ENCODE peak calls at places on chromosomes 7 and 10, in six cellular contexts. M is neuronal stem cell, W is trophoblast cell, V is mesenchymal stem cell, B is IMR-90, R is H1. Y is an unnamed sample.
A peak's percentile ranks its signal among the peaks of the same experiment; 100 is the strongest.

GRCh38 chr10:33461295-33461640 is 126.8 kb upstream of the NRP1 start:
- DNase-seq in M (no peak), R (no peak), B (no peak), W (no peak), V (no peak), Y (no peak)

GRCh38 chr7:36533717-36534116 is 144.1 kb downstream of the ANLN start:
- DNase-seq in R (no peak), B (no peak), M (no peak), W (no peak), V (no peak), Y (no peak)

GRCh38 chr7:158060216-158060615 is 527.4 kb downstream of the PTPRN2 start:
- DNase-seq in R (no peak), V (no peak), M (no peak), W (no peak), B (no peak), Y (no peak)

GRCh38 chr7:47180268-47180826 is 401.6 kb downstream of the TNS3 start:
- DNase-seq in V (peak; percentile 78), B (peak; percentile 72), W (peak; percentile 79), M (peak; percentile 67), R (no peak), Y (peak; percentile 63)

GRCh38 chr7:28211006-28211405 is 30.4 kb upstream of the JAZF1 start:
- DNase-seq in R (no peak), B (no peak), V (no peak), W (no peak), M (no peak), Y (no peak)

GRCh38 chr10:19638173-19638872 is 177.9 kb upstream of the PLXDC2 start:
- DNase-seq in M (no peak), V (peak; percentile 91), B (peak; percentile 95), W (peak; percentile 90), R (no peak), Y (no peak)

GRCh38 chr10:20100157-20100556 is 283.9 kb downstream of the PLXDC2 start:
- DNase-seq in M (no peak), R (no peak), W (peak; percentile 73), V (peak; percentile 99), B (peak; percentile 65), Y (peak; percentile 46)

GRCh38 chr10:131857156-131858117 is 43.4 kb upstream of the PPP2R2D start:
- DNase-seq in B (no peak), R (no peak), W (no peak), V (no peak), M (no peak), Y (no peak)

GRCh38 chr7:52940511-52940910 is 94.9 kb upstream of the POM121L12 start:
- DNase-seq in R (no peak), V (no peak), M (no peak), B (no peak), W (no peak), Y (no peak)

GRCh38 chr7:136036336-136036735 is 59.2 kb upstream of the MTPN start:
- DNase-seq in V (peak; percentile 72), W (peak; percentile 74), B (no peak), R (no peak), M (no peak), Y (no peak)

GRCh38 chr10:133163889-133164815 is 4.1 kb downstream of the KNDC1 start:
- DNase-seq in V (no peak), B (no peak), M (no peak), R (no peak), W (no peak), Y (no peak)

GRCh38 chr10:60414877-60415585 is 25.4 kb upstream of the ANK3 start:
- DNase-seq in B (peak; percentile 92), V (peak; percentile 90), M (no peak), W (peak; percentile 99), R (no peak), Y (peak; percentile 96)

GRCh38 chr10:100482181-100482833 is 19.5 kb downstream of the WNT8B start:
- DNase-seq in B (peak; percentile 74), V (peak; percentile 70), W (peak; percentile 95), R (no peak), M (peak; percentile 72), Y (peak; percentile 81)

GRCh38 chr10:3167611-3168330 is 4.8 kb downstream of the PITRM1 start:
- DNase-seq in M (no peak), W (peak; percentile 37), V (no peak), R (no peak), B (no peak), Y (no peak)

GRCh38 chr10:31864834-31865518 is 63.7 kb downstream of the ARHGAP12 start:
- DNase-seq in V (peak; percentile 75), R (peak; percentile 10), W (no peak), M (no peak), B (peak; percentile 54), Y (peak; percentile 78)

GRCh38 chr10:26567349-26567721 is 129.2 kb downstream of the APBB1IP start:
- DNase-seq in M (no peak), R (no peak), W (no peak), V (no peak), B (no peak), Y (peak; percentile 37)

GRCh38 chr7:87092568-87093091 is 33.2 kb upstream of the ELAPOR2 start:
- DNase-seq in B (no peak), W (no peak), M (no peak), V (no peak), R (no peak), Y (no peak)

GRCh38 chr7:158828343-158829020 is 827 bp downstream of the ESYT2 start:
- DNase-seq in W (peak; percentile 39), M (peak; percentile 32), V (no peak), R (no peak), B (no peak), Y (peak; percentile 68)

GRCh38 chr7:2253021-2253420 is 11.0 kb downstream of the NUDT1 start:
- DNase-seq in V (no peak), R (no peak), B (no peak), W (no peak), M (no peak), Y (no peak)

GRCh38 chr7:151122276-151122675 is 36.0 kb downstream of the AGAP3 start:
- DNase-seq in M (no peak), R (no peak), V (no peak), B (no peak), W (no peak), Y (no peak)

GRCh38 chr7:149625947-149626392 is 128.4 kb upstream of the ZNF746 start:
- DNase-seq in M (no peak), V (peak; percentile 12), W (no peak), R (no peak), B (no peak), Y (peak; percentile 2)

GRCh38 chr10:77104459-77104980 is 533.1 kb downstream of the KCNMA1 start:
- DNase-seq in W (no peak), M (no peak), V (peak; percentile 74), R (no peak), B (peak; percentile 97), Y (no peak)

DNA sequence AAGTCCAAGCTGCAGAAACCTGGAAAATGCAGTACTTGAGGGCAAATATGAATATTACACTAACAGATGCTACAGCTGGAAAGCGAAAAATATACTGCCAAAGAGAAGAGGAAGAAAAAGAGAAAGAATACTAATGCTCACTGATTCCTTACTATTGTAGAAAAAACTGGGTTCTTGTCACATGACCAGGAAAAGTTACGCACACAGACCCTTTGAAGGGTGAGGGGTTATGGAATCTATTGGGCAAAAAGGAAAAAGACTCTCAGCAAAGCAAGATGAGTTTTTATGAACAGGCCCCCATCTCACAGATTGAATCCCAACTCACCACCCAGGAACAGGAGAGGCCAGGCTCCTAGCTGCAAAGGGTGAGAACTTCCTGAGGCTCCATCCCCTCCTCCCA is 228.1 kb upstream of the KLF14 start:
- DNase-seq in M (no peak), W (no peak), V (no peak), B (no peak), R (no peak), Y (no peak)
- H3K4me3 ChIP-seq in M (no peak overlapping the region), W (no peak overlapping the region), V (no peak overlapping the region), B (no peak overlapping the region), R (no peak overlapping the region), Y (no peak overlapping the region)

GRCh38 chr10:103833731-103834365 is 21.5 kb downstream of the SH3PXD2A start:
- DNase-seq in M (no peak), W (no peak), B (no peak), V (peak; percentile 68), R (no peak), Y (peak; percentile 89)
- H3K18ac ChIP-seq in M (peak overlapping the region; percentile 58), W (no peak overlapping the region), B (no peak overlapping the region), V (peak overlapping the region; percentile 88), R (peak overlapping the region; percentile 4), Y (peak overlapping the region; percentile 65)

GRCh38 chr7:30921951-30922401 is 10.3 kb downstream of the AQP1 start:
- DNase-seq in W (no peak), V (no peak), B (no peak), M (no peak), R (no peak), Y (no peak)
- H3K23ac ChIP-seq in W (no peak overlapping the region), V (no peak overlapping the region), B (no peak overlapping the region), M (no peak overlapping the region), R (no peak overlapping the region), Y (no peak overlapping the region)

DNA sequence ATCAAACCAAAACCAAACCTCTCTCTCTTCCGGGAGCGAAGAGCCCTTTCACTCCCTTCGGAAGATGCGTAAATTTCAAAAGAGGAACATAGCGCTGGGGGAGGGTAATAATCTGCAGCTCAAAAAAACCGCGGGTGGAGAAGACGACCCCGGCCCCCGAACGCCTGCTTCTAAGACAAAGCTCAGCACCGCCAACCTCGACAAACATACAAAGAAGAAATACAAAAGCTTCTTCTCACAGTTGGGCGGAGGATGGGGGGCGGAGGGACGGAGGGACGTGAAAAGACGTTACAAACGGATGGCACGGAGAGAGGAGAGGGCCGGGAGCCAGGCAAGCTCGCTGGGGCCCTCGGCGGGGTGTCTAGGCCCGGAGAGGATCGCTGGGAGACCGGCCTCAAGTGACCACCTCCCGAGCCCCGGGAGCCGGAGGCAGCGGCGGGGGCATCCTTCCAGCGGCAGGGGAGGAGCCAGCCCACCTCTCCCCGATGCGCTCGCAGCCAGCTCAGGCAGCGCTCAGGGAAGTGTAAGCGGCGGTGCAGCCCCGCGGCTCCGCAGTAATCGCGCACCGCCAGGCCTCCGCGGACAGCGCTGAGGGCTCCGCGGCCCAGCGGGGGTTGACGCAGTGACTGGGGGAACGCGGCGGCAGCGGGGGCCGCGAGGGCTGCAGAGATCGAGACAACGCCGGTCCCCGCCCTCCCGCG is 794 bp downstream of the MKRN1 start:
- DNase-seq in W (peak; percentile 45), B (peak; percentile 27), R (no peak), M (peak; percentile 53), V (peak; percentile 51), Y (peak; percentile 72)
- H3K4me3 ChIP-seq in W (peak overlapping the region; percentile 97), B (peak overlapping the region; percentile 69), R (peak overlapping the region; percentile 90), M (peak overlapping the region; percentile 91), V (peak overlapping the region; percentile 98), Y (peak overlapping the region; percentile 90)

DNA sequence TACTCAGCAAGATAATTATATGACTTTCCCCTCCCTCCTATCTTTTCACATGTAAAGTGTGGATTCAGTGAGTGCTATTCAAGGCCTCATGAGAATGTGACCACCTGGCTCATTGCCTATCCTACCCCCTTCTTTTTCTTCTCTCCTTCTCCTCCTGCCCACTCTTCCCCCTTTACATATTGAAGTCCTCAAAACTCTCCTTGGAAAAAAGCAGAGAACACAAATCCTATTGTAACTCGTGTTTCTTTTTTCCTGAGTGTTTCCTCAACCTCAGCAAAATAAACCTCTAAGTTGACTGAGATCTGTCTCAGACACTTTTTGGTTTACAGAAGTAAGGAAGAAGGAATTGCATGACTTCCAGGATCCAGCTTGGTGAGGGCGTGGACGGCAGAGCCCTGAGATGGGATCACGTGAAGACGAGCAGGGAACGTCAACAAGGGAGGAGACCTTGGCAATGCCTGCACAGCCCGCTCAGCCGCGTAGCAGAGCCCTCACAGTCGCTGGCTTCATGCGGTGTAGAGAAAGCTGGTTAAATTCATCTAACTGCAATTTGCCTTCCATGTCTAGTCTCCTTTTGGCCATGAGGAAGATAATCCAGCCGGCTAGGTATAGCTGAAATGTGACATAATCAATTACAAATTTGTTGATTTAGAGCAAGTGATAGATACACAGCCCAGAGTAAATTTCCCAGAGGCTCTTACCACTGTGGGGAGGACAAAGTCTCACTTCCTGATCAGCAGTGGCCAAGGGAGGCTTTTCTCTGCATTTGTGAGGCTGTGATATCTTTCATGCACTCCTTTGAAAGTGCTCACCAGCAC is 75.7 kb downstream of the LYZL2 start:
- DNase-seq in R (no peak), V (peak; percentile 67), B (peak; percentile 11), W (peak; percentile 67), M (peak; percentile 8), Y (peak; percentile 91)
- H3K18ac ChIP-seq in R (peak overlapping the region; percentile 68), V (peak overlapping the region; percentile 70), B (no peak overlapping the region), W (no peak overlapping the region), M (peak overlapping the region; percentile 80), Y (peak overlapping the region; percentile 69)

Y was measured in mesendoderm.